ENCODE peak calls at places on chromosomes 1 and 21, in five cellular contexts. O is fibroblast of pulmonary artery, I is osteoblast, W is adipocyte, G is pancreas. F is an unnamed sample.

GRCh38 chr1:81760487-81761097 is 40.1 kb upstream of the ADGRL2 start:
- DNase-seq in O (peak), I (no peak), W (peak), G (no peak), F (no peak)

GRCh38 chr1:116261227-116261626 is 111.8 kb upstream of the ATP1A1 start:
- DNase-seq in O (peak), I (no peak), W (no peak), G (no peak), F (no peak)

GRCh38 chr1:152461544-152461943 is 47.5 kb upstream of the CRNN start:
- DNase-seq in O (peak), I (peak), W (peak), G (peak), F (peak)

GRCh38 chr1:180623579-180624347 is 8.1 kb upstream of the XPR1 start:
- DNase-seq in O (peak), I (peak), W (peak), G (no peak), F (peak)

GRCh38 chr21:45295576-45296365 is 8.1 kb upstream of the POFUT2 start:
- DNase-seq in O (no peak), I (peak), W (peak), G (no peak), F (peak)

GRCh38 chr1:183952101-183952500 is 85.4 kb downstream of the COLGALT2 start:
- DNase-seq in O (no peak), I (no peak), W (no peak), G (no peak), F (no peak)

GRCh38 chr1:2972879-2973575 is 48.2 kb upstream of the ACTRT2 start:
- DNase-seq in O (no peak), I (peak), W (no peak), G (no peak), F (no peak)

GRCh38 chr1:2193514-2194251 is 889 bp downstream of the FAAP20 start:
- DNase-seq in O (no peak), I (peak), W (no peak), G (no peak), F (peak)

GRCh38 chr1:41493117-41493536 is 8.6 kb upstream of the EDN2 start:
- DNase-seq in O (peak), I (peak), W (peak), G (no peak), F (no peak)

GRCh38 chr1:170402451-170403311 is 129.3 kb upstream of the GORAB start:
- DNase-seq in O (no peak), I (no peak), W (peak), G (no peak), F (no peak)

DNA sequence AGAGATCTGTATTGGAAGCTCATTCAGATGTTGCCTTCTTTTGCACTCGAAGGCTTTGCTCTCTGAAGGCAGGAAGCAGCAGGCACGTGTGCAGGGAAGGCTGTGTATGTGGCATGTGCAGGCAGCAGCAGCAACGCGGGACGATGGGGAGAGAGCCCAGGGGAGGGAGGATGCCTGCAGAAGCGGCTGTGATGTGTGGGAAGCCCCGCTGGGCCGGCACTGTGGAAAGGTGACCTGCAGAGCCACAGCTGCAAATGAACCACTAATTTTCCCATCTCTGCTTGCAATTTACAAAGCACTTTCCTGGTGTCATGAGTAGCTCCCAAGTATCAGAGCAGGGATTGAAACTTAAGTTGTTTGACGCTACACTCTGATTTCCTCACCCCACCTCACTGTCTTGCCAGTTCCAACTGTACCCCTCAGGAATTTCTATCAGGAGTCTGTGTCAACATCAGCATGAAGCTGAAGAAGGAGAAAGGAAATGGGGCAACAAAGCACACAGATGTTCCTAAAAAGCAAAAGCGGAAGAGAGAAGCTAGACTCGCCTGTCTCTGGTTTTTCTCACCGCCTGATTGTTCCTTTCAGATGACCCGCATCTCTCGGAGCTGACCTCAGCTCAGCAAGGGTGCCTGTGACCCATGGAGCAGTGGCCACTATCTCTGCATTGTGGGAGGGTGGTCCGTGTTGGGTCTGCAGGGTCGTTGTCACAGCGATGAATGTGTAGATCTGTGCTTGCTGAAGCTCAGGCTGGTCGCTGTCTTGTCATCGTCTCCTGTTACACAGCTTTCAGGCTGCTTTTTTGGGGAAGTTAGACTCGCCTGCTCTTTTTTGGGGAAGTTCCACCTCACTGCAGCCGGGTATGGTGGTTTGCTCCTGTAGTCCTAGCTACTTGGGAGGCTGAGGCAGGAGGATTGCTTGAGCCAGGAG is 156.1 kb downstream of the KIF26B start:
- DNase-seq in O (peak), I (no peak), W (peak), G (no peak), F (peak)
- H3K4me3 ChIP-seq in O (no peak), I (no peak), W (peak), G (no peak), F (no peak)

GRCh38 chr1:201561195-201561564 is 22.3 kb downstream of the NAV1 start:
- DNase-seq in O (no peak), I (no peak), W (no peak), G (no peak), F (no peak)

GRCh38 chr1:201557572-201557958 is 18.6 kb downstream of the NAV1 start:
- DNase-seq in O (no peak), I (no peak), W (peak), G (no peak), F (no peak)

GRCh38 chr1:201560328-201561194 is 21.6 kb downstream of the NAV1 start:
- DNase-seq in O (no peak), I (peak), W (no peak), G (peak), F (no peak)

GRCh38 chr1:201561604-201562003 is 22.7 kb downstream of the NAV1 start:
- DNase-seq in O (no peak), I (peak), W (peak), G (peak), F (no peak)

DNA sequence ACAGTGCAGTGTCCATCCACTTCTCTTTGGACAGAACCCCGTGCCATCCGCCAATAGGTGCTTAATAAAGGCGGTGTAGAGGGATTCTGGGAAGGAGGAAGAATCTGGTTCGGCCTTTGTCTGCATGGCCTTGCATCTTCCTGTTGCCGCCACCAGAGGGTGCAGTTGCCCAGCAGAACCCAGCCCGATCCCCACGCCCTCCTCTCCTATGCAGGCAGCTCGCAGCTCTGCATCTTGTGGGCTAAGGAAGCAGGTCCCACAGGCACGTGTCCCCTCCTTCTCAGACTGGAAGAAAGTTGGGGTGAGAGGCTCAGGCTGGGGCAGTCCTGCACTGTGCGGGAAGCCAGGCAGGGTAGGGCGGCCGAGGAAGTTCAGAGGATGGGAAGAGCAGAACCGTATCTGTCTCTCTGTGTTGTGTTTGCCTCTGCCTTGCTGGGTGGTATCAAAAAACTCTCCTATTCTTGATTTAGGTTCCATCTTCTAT is 20.8 kb downstream of the NAV1 start:
- DNase-seq in O (peak), I (peak), W (peak), G (peak), F (peak)
- H3K4me3 ChIP-seq in O (no peak), I (no peak), W (no peak), G (no peak), F (no peak)

GRCh38 chr1:110004583-110004982 is 20.0 kb downstream of the AHCYL1 start:
- DNase-seq in O (no peak), I (no peak), W (no peak), G (no peak), F (no peak)

GRCh38 chr1:110005971-110006370 is 21.4 kb downstream of the AHCYL1 start:
- DNase-seq in O (peak), I (no peak), W (peak), G (no peak), F (no peak)

GRCh38 chr1:110002695-110003094 is 18.1 kb downstream of the AHCYL1 start:
- DNase-seq in O (no peak), I (no peak), W (no peak), G (no peak), F (no peak)

GRCh38 chr1:110006516-110006915 is 22.0 kb downstream of the AHCYL1 start:
- DNase-seq in O (no peak), I (no peak), W (no peak), G (no peak), F (no peak)

DNA sequence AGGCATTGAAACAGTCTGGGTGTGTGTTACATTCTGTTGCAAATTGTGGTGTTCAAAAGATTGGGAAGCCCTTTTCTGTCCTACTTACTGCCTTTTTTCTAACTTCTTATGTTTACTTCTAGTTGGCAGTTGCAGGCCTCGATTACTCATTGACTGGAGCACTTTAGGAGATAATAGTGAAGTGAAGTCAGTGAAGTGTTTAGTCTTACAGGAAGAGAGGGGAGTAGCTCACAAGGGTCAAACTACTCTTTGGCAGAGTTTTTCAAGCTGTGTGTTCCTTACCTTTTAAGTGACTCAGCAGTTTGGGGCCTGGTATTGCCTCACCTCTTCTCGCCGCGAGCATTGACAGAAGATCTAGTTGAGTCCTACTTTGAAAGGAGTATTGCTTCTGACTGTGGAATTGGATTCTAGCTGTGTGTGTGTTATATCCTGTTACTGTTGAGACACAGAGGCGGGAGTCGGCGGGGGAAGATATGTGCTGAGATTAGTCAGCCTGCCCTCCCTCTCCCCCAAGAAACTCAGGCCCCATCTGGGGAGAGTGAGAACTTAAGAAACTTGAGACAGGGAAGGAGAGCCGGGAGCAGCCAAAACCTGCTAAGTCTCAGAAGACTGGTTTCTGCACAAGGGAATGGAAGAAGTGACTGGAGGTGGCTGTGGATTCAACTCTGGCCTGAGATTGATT is 19.3 kb downstream of the AHCYL1 start:
- DNase-seq in O (peak), I (peak), W (peak), G (peak), F (peak)
- H3K4me3 ChIP-seq in O (peak), I (peak), W (peak), G (peak), F (no peak)

DNA sequence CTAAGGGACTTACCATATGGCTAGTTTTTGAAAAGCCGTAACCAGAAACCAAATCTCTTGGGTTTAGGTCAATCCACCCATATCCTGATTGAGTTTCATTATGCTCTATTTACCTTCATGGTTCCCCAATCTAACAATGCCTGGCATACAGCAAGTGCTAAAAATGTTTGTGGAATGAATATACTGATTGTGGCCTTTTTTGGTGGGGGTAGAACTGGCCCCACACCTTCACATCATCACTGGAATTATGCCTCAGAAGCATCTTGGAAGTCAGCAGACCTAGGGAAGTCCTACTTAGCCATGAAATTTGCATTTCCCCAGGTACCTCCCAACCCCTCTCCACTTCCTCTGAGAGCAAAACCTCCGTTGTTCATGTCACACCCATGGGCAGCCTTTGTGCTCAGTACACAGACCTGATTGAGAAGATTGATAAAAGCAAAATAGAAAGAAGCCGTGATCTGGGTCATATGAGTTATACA is 17.8 kb upstream of the SLAMF1 start:
- DNase-seq in O (no peak), I (no peak), W (no peak), G (no peak), F (no peak)
- H3K4me3 ChIP-seq in O (no peak), I (no peak), W (no peak), G (no peak), F (no peak)

GRCh38 chr1:158035976-158036583 is 42.6 kb downstream of the KIRREL1 start:
- DNase-seq in O (peak), I (no peak), W (peak), G (no peak), F (peak)
- H3K4me3 ChIP-seq in O (no peak), I (no peak), W (no peak), G (no peak), F (no peak)

GRCh38 chr1:109739738-109740614 is 862 bp downstream of the GSTM3 start:
- DNase-seq in O (peak), I (peak), W (peak), G (peak), F (peak)
- H3K4me3 ChIP-seq in O (peak), I (peak), W (peak), G (peak), F (peak)

DNA sequence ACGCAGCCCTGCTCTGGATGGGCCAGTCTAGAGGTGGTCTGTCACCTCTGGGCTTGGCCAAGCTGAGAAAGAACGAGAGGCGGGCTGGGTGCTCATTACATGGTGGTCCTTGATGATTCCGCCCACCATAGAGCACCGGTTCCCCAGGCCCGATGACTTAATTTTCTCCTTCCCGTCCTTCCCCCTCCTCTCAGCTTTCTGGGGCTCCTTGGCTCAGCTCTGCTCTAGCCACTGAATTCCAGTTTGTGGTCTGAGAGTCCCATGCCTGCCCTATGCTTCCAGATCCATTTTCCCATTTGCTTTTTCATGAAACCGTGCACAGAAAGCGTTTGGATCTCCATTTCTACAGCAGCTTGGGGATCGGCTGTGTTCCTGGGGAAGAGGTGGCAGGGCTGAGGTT is 318.5 kb upstream of the C1orf174 start:
- DNase-seq in O (no peak), I (no peak), W (no peak), G (no peak), F (no peak)
- H3K4me3 ChIP-seq in O (no peak), I (no peak), W (no peak), G (no peak), F (no peak)

GRCh38 chr1:94539496-94539895 is 2.1 kb downstream of the F3 start:
- DNase-seq in O (no peak), I (peak), W (peak), G (no peak), F (no peak)
- H3K4me3 ChIP-seq in O (peak), I (peak), W (peak), G (peak), F (no peak)

GRCh38 chr1:11478571-11479374 is at the start of gene DISP3:
- DNase-seq in O (peak), I (peak), W (peak), G (peak), F (peak)
- H3K4me3 ChIP-seq in O (peak), I (peak), W (peak), G (peak), F (peak)

F was measured in H7.